ENCODE peak calls at places on chromosomes 7 and 10, in six cellular contexts. R, D, W, Y, M and I are unnamed samples.

GRCh38 chr10:42932735-42933453 is 144.0 kb upstream of the RET start:
- DNase-seq in R (no peak), D (no peak), W (no peak), Y (peak), M (no peak), I (no peak)

GRCh38 chr7:105808703-105809590 is 67.5 kb downstream of the ATXN7L1 start:
- DNase-seq in R (no peak), D (no peak), W (no peak), Y (peak), M (no peak), I (peak)

GRCh38 chr10:29628912-29629526 is 5.8 kb downstream of the SVIL start:
- DNase-seq in R (no peak), D (no peak), W (no peak), Y (no peak), M (no peak), I (no peak)

GRCh38 chr7:132435016-132435990 is 141.0 kb downstream of the PLXNA4 start:
- DNase-seq in R (no peak), D (no peak), W (no peak), Y (peak), M (no peak), I (no peak)

GRCh38 chr7:113608786-113609185 is 310.0 kb downstream of the PPP1R3A start:
- DNase-seq in R (no peak), D (no peak), W (no peak), Y (no peak), M (no peak), I (no peak)

GRCh38 chr10:4170633-4171314 is 385.8 kb upstream of the KLF6 start:
- DNase-seq in R (no peak), D (no peak), W (no peak), Y (no peak), M (no peak), I (no peak)

GRCh38 chr10:128710795-128711183 is 584.6 kb upstream of the MKI67 start:
- DNase-seq in R (no peak), D (no peak), W (no peak), Y (no peak), M (no peak), I (no peak)

GRCh38 chr10:80498833-80499671 is 38.6 kb upstream of the SH2D4B start:
- DNase-seq in R (peak), D (no peak), W (peak), Y (no peak), M (peak), I (peak)

GRCh38 chr10:118958984-118959916 is 70.3 kb upstream of the NANOS1 start:
- DNase-seq in R (peak), D (no peak), W (no peak), Y (no peak), M (no peak), I (peak)

GRCh38 chr7:141666071-141666470 is 35.9 kb downstream of the DENND11 start:
- DNase-seq in R (no peak), D (no peak), W (no peak), Y (no peak), M (no peak), I (no peak)

GRCh38 chr7:76364198-76364584 is 5.4 kb upstream of the YWHAG start:
- DNase-seq in R (no peak), D (no peak), W (no peak), Y (no peak), M (no peak), I (peak)

GRCh38 chr10:33280217-33280616 is 54.2 kb downstream of the NRP1 start:
- DNase-seq in R (no peak), D (no peak), W (no peak), Y (no peak), M (no peak), I (no peak)

GRCh38 chr7:120055300-120055699 is 217.7 kb upstream of the KCND2 start:
- DNase-seq in R (no peak), D (no peak), W (no peak), Y (no peak), M (no peak), I (no peak)

GRCh38 chr7:98465022-98465421 is 64.1 kb upstream of the BAIAP2L1 start:
- DNase-seq in R (no peak), D (no peak), W (no peak), Y (no peak), M (no peak), I (no peak)